ENCODE peak calls at places on chromosomes 12 and 14, in eight cellular contexts. X is colonic mucosa; B is OCI-LY7; F is CD8-positive, alpha-beta memory T cell; S is epithelial cell of esophagus; W is fibroblast of lung; Q is brain microvascular endothelial cell; E is AG04450. R is an unnamed sample.

GRCh38 chr12:107523760-107524558 is 161.6 kb upstream of the PWP1 start:
- DNase-seq in X (no peak), B (no peak), F (no peak), S (no peak), W (no peak), Q (no peak), E (no peak), R (no peak)

GRCh38 chr14:30884925-30885324 is 10.6 kb downstream of the COCH start:
- DNase-seq in X (no peak), B (no peak), F (no peak), S (no peak), W (no peak), Q (no peak), E (no peak), R (no peak)

GRCh38 chr14:59280961-59281360 is 92.5 kb downstream of the DAAM1 start:
- DNase-seq in X (no peak), B (no peak), F (no peak), S (no peak), W (no peak), Q (no peak), E (no peak), R (no peak)

GRCh38 chr12:32947203-32947795 is 50.7 kb upstream of the PKP2 start:
- DNase-seq in X (no peak), B (peak; percentile 3), F (no peak), S (peak; percentile 52), W (no peak), Q (no peak), E (no peak), R (no peak)

GRCh38 chr14:56181666-56182065 is 63.5 kb downstream of the PELI2 start:
- DNase-seq in X (no peak), B (no peak), F (no peak), S (peak; percentile 65), W (no peak), Q (no peak), E (no peak), R (no peak)

GRCh38 chr12:14618990-14619389 is 51.3 kb upstream of the PLBD1 start:
- DNase-seq in X (no peak), B (peak; percentile 65), F (peak; percentile 6), S (peak; percentile 55), W (peak; percentile 33), Q (peak; percentile 22), E (no peak), R (no peak)

GRCh38 chr14:104603623-104604401 is 760 bp downstream of the TMEM179 start:
- DNase-seq in X (no peak), B (no peak), F (no peak), S (no peak), W (no peak), Q (no peak), E (no peak), R (no peak)

GRCh38 chr12:23238190-23238589 is 613.2 kb downstream of the ETNK1 start:
- DNase-seq in X (no peak), B (no peak), F (no peak), S (no peak), W (no peak), Q (no peak), E (no peak), R (no peak)

GRCh38 chr14:101408077-101408831 is 153.0 kb upstream of the DIO3 start:
- DNase-seq in X (no peak), B (no peak), F (no peak), S (no peak), W (peak; percentile 98), Q (peak; percentile 50), E (peak; percentile 33), R (no peak)

GRCh38 chr12:108788911-108789310 is 57.6 kb upstream of the CORO1C start:
- DNase-seq in X (no peak), B (no peak), F (no peak), S (no peak), W (no peak), Q (no peak), E (no peak), R (no peak)

GRCh38 chr12:121240484-121241202 is 30.7 kb downstream of the P2RX4 start:
- DNase-seq in X (peak; percentile 53), B (no peak), F (peak; percentile 100), S (no peak), W (peak; percentile 32), Q (peak; percentile 25), E (no peak), R (peak; percentile 91)
- H3K4me3 ChIP-seq in X (no peak overlapping the region), B (no peak overlapping the region), F (peak overlapping the region; percentile 56), S (no peak overlapping the region), W (no peak overlapping the region), Q (no peak overlapping the region), E (no peak overlapping the region), R (peak overlapping the region; percentile 31)

GRCh38 chr12:51527872-51528271 is 63.2 kb upstream of the SCN8A start:
- DNase-seq in X (no peak), B (no peak), F (no peak), S (no peak), W (no peak), Q (no peak), E (no peak), R (no peak)
- H3K4me3 ChIP-seq in X (no peak overlapping the region), B (no peak overlapping the region), F (no peak overlapping the region), S (no peak overlapping the region), W (no peak overlapping the region), Q (no peak overlapping the region), E (no peak overlapping the region), R (no peak overlapping the region)

GRCh38 chr14:93086441-93087055 is 29.2 kb downstream of the ITPK1 start:
- DNase-seq in X (no peak), B (no peak), F (no peak), S (peak; percentile 50), W (no peak), Q (no peak), E (no peak), R (no peak)
- H3K4me3 ChIP-seq in X (no peak overlapping the region), B (no peak overlapping the region), F (no peak overlapping the region), S (no peak overlapping the region), W (no peak overlapping the region), Q (no peak overlapping the region), E (no peak overlapping the region), R (no peak overlapping the region)

GRCh38 chr14:105903971-105904370 is 377.6 kb downstream of the TMEM121 start:
- DNase-seq in X (no peak), B (no peak), F (no peak), S (no peak), W (no peak), Q (no peak), E (no peak), R (no peak)
- H3K4me3 ChIP-seq in X (no peak overlapping the region), B (no peak overlapping the region), F (no peak overlapping the region), S (no peak overlapping the region), W (no peak overlapping the region), Q (no peak overlapping the region), E (no peak overlapping the region), R (no peak overlapping the region)

DNA sequence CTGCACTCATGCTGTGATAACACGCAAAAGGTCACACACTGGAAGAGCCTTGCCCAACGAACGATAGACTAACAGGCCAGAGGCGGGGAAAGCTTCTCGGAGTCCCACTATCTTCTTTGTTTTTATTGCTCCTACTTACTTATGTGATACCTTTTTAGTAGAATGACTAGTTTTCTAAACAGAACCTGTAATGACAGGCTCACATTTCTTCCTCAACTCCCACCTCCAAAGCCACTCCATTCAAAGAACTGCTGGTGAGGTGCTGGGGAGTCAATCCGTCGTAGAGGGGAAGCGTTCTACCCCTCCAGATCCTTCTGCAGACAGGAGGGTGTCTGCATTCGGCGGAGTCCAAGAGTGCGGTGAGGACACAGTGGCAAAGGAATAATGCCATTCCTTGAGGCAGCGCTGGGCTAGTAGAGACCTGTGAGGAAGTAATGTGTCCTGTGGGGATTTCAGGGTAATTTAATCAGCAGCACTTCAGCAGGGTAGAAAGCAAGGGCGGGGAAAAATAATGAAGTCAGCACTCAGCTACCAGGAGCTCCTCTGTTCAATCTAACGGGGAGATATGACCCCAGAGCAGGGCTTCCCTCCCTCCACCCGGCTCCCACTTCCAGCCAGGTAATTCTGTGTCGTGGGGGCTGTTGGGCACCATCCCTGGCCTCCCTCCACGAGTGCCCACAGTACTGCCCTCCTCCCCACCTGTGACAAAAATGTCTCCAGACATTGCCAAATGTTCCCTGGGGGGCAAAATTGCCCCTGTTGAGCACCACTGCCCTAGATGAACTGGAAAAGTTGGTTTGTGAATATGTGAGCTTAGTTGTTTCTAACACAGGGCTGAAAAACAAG is 25.2 kb downstream of the SPRING1 start:
- DNase-seq in X (no peak), B (no peak), F (no peak), S (peak; percentile 82), W (no peak), Q (no peak), E (no peak), R (no peak)
- H3K4me3 ChIP-seq in X (no peak overlapping the region), B (no peak overlapping the region), F (no peak overlapping the region), S (peak overlapping the region; percentile 7), W (no peak overlapping the region), Q (no peak overlapping the region), E (no peak overlapping the region), R (no peak overlapping the region)

DNA sequence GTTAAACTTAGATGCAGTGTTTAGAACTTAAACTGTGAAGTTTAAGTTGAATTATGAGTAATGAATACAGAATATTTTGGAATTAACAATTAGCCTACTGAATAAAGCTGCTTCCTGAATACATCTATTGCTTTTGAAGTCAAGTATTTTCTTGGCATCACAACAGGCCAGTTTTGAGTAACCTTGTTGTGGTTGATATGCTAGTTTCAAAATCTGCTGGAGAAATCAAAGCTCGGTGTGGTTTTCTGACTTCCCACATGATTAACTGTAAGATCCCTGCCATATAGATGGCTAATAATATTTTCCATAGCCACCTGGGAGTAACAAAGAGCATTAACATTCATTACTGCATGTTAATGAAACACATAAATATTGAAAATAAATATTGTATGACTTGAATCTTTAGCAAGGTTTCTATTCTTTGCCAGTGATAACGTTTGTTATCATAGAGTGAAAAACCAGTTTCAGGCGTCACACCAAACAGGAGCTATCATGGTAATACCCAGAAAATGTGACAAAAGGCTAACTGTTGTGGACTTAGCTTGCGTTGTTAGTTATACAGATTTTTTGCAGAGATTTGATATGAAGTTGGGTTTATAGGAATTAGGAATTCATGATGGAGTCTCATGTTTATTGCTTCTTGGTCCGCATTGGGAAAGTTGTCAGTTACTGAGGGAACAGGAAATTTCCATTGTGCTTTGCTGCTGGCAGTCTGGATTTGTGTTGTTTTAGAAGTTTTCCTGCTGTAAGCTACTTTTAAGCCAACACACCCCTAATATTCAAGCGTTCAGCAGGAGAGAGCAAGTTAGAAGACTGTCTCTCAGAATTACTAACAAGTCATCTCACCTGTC is 32.1 kb downstream of the PPFIBP1 start:
- DNase-seq in X (no peak), B (no peak), F (no peak), S (no peak), W (peak; percentile 60), Q (peak; percentile 46), E (no peak), R (no peak)
- H3K4me3 ChIP-seq in X (no peak overlapping the region), B (no peak overlapping the region), F (no peak overlapping the region), S (no peak overlapping the region), W (no peak overlapping the region), Q (no peak overlapping the region), E (no peak overlapping the region), R (no peak overlapping the region)

R was measured in effector memory CD4-positive, alpha-beta T cell.